ENCODE peak calls at places on chromosomes 5 and 9, in eight cellular contexts. U is natural killer cell; L is stimulated activated CD4-positive, alpha-beta T cell treated with anti-CD3 and anti-CD28 coated beads, Interleukin-1b, Interleukin-23, amount 100 ng/mL, for 48 hours; H is GM04504; W is CD4-positive, alpha-beta memory T cell; E is fibroblast of the conjunctiva; Y is left ventricle myocardium inferior; Z is IMR-90. Q is an unnamed sample.

GRCh38 chr5:55868846-55869245 is 17.7 kb downstream of the IL31RA start:
- DNase-seq in U (no peak), L (peak), H (peak), W (no peak), E (peak), Y (no peak), Z (peak), Q (no peak)

GRCh38 chr5:63822633-63823032 is 139.6 kb downstream of the HTR1A start:
- DNase-seq in U (no peak), L (no peak), H (no peak), W (no peak), E (no peak), Y (no peak), Z (no peak), Q (no peak)

GRCh38 chr5:81420039-81420667 is 26.2 kb upstream of the ACOT12 start:
- DNase-seq in U (no peak), L (peak), H (peak), W (no peak), E (peak), Y (no peak), Z (peak), Q (no peak)

GRCh38 chr9:113687680-113688371 is 188.3 kb upstream of the ZNF618 start:
- DNase-seq in U (no peak), L (no peak), H (no peak), W (no peak), E (no peak), Y (no peak), Z (no peak), Q (no peak)

GRCh38 chr5:138594305-138595058 is 19.3 kb upstream of the HSPA9 start:
- DNase-seq in U (no peak), L (no peak), H (no peak), W (no peak), E (no peak), Y (no peak), Z (no peak), Q (no peak)

GRCh38 chr5:158384535-158385421 is 525.8 kb upstream of the CLINT1 start:
- DNase-seq in U (no peak), L (no peak), H (peak), W (no peak), E (peak), Y (no peak), Z (peak), Q (no peak)

GRCh38 chr5:44538831-44539539 is 149.8 kb upstream of the FGF10 start:
- DNase-seq in U (no peak), L (no peak), H (no peak), W (no peak), E (peak), Y (no peak), Z (no peak), Q (no peak)

GRCh38 chr5:65062684-65063083 is 294.0 kb downstream of the CWC27 start:
- DNase-seq in U (no peak), L (no peak), H (peak), W (no peak), E (peak), Y (no peak), Z (peak), Q (no peak)

GRCh38 chr5:170389250-170389902 is at the start of gene KCNMB1:
- DNase-seq in U (no peak), L (no peak), H (no peak), W (no peak), E (no peak), Y (no peak), Z (no peak), Q (no peak)

Q was measured in naive thymus-derived CD8-positive, alpha-beta T cell.